ENCODE peak calls at places on chromosomes 11 and 22, in five cellular contexts. D is PC-9, N is mammary epithelial cell, W is H9, C is hepatocyte. O is an unnamed sample.

GRCh38 chr22:46707305-46707704 is 30.7 kb downstream of the CERK start:
- DNase-seq in N (no peak), W (no peak), D (no peak), C (no peak), O (no peak)

GRCh38 chr22:49737101-49737551 is 90.5 kb downstream of the BRD1 start:
- DNase-seq in N (no peak), C (no peak), D (no peak), W (no peak), O (no peak)

GRCh38 chr11:56163804-56164203 is 3.7 kb upstream of the OR8K5 start:
- DNase-seq in W (no peak), C (no peak), N (no peak), D (no peak), O (no peak)

GRCh38 chr11:20762112-20762511 is 92.7 kb downstream of the NELL1 start:
- DNase-seq in C (no peak), D (no peak), W (no peak), N (no peak), O (no peak)

GRCh38 chr11:10898763-10899541 is 41.1 kb upstream of the ZBED5 start:
- DNase-seq in D (no peak), W (no peak), C (no peak), N (no peak), O (no peak)

GRCh38 chr11:6468712-6469495 is 4.8 kb downstream of the TRIM3 start:
- DNase-seq in W (peak), C (peak), N (peak), D (no peak), O (peak)

GRCh38 chr11:119474682-119475596 is 52.0 kb upstream of the THY1 start:
- DNase-seq in W (peak), C (peak), D (peak), N (peak), O (peak)

GRCh38 chr11:122293298-122294023 is 177.4 kb upstream of the BLID start:
- DNase-seq in D (no peak), C (no peak), W (no peak), N (peak), O (no peak)

GRCh38 chr22:40325315-40325714 is 21.0 kb upstream of the ADSL start:
- DNase-seq in W (no peak), D (no peak), N (no peak), C (no peak), O (no peak)

GRCh38 chr11:119567667-119568582 is 145.0 kb upstream of the THY1 start:
- DNase-seq in N (peak), W (no peak), C (peak), D (peak), O (peak)

GRCh38 chr11:101584129-101584515 is 315 bp upstream of the TRPC6 start:
- DNase-seq in N (no peak), C (no peak), W (no peak), D (no peak), O (no peak)
- H2AFZ ChIP-seq in N (no peak), C (no peak), W (no peak), D (no peak), O (no peak)

DNA sequence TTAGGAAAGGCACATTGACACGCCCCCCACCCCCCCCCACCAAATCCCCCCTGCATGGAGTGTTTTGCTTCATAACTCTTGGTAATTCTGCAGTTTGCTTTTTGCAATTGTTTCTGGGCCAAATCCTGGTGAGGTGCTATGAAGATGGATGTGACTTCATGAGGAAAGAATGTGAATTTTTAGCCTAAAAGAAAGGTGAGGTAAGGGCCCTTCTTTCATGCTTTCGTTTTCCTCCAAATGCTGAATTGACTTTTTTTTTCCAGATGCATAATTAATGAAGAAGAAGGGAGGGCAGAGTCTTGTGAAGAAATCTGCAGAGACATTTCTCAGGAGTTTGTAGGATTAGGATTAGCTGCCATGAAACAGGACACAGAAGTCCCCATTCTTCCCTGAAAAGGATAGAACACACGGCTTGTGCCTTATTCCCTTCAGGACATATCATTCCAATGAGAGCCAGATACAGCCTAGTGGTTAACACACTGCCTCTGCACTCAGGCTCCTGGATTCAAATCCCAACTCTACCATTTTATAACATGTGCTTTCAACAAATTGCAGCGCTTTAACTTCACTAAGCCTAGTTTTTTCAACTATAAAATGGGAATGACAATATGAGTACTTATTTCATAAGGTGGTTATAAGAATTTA is 19.6 kb upstream of the TBCEL start:
- DNase-seq in D (no peak), N (no peak), C (no peak), W (no peak), O (no peak)
- H2AFZ ChIP-seq in D (no peak), N (no peak), C (no peak), W (no peak), O (no peak)

GRCh38 chr11:12682288-12682687 is 8.1 kb downstream of the TEAD1 start:
- DNase-seq in N (no peak), D (no peak), W (no peak), C (no peak), O (no peak)
- H2AFZ ChIP-seq in N (no peak), D (no peak), W (no peak), C (no peak), O (no peak)

GRCh38 chr11:57338152-57338551 is at the start of gene P2RX3:
- DNase-seq in D (no peak), W (no peak), N (no peak), C (no peak), O (no peak)
- H2AFZ ChIP-seq in D (peak), W (no peak), N (no peak), C (no peak), O (no peak)

GRCh38 chr11:17385492-17385891 is 3.0 kb downstream of the KCNJ11 start:
- DNase-seq in C (no peak), D (no peak), W (no peak), N (no peak), O (no peak)

GRCh38 chr11:17387811-17388210 is 648 bp downstream of the KCNJ11 start:
- DNase-seq in D (no peak), N (no peak), C (no peak), W (no peak), O (no peak)

GRCh38 chr11:17385926-17386325 is 2.5 kb downstream of the KCNJ11 start:
- DNase-seq in D (no peak), C (no peak), W (no peak), N (no peak), O (no peak)

GRCh38 chr11:17387280-17387679 is 1.2 kb downstream of the KCNJ11 start:
- DNase-seq in C (no peak), D (no peak), W (no peak), N (no peak), O (no peak)

DNA sequence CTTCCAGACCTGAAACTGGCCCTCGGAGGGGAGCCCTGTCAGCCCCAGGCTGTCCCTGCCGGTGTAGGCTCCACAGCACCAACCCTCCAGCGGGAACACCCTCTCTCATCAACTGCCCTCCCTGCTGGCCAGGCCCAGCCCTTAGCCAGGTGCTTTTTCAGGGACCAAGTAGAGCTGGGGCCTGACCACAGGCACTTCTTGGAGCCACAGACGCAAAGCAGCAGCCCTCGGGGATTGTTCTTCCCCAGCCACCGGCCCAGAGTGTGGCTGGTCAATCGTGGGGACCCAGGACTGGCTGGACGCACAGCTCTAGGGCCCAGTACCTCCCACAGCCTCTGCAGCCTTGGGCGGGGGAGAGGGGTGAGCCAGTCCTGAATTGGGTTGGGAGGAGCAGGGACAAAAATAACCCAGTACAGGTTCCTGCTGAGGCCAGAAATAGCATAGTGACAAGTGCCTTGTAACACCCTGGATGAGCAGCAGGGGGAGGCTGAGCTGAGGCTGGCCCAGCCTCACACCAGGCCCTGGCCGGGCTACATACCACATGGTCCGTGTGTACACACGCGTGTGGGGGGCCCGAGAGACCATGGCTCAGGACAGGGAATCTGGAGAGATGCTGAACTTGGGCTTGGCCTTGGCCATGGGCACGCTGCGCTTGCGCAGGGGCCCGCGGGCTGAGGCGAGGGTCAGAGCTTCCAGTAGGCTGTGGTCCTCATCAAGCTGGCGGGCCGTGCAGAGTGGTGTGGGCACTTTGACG is 2.0 kb downstream of the KCNJ11 start:
- DNase-seq in N (no peak), D (peak), C (peak), W (peak), O (peak)
- H2AFZ ChIP-seq in N (no peak), D (no peak), C (no peak), W (no peak), O (no peak)

DNA sequence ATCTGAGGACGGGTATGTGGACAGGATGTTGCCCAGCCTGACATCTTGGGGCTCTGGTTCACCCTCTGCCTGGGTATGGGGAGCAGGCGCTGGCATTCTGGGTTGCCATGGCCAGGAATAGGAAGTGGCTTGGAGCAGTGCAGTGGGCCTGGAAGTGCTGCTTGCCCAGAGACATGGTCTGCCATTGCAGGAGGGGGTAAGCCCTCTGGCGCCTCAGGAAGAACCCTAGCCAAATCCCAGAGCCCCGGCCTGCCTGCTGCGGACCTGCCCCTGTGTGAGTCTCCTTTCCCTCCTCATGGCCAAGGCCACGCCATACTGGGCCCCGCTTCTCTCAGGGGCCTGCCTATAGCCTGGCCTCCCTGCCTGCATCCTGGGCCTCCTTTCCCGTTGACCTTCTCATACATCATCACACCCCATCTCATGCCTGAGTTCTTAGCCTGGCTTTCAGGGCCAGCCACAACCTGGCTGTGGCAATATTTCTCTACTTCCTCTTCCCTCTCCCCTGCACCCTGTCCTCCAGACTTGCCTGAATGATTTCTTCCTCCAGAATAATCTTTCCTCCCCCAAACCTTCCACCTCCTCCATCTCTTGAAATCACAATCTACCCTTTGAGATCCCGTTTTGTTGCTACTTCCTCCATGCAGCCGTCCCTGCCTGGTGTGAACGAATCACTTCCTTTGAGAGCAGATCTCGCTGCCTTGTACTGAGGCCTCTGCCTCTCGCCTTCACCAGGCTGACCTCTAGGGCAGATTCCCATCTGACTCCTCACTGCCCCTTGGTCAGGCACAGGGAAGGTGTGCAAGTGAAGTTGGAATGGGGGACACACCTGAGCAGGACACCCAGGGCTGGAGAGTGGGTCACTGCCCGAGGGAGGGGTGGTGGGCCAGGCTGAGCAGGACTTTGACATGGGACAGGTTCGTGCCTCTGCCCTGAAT is 5.2 kb downstream of the CAPN5 start:
- DNase-seq in D (no peak), W (peak), C (no peak), N (no peak), O (no peak)
- H2AFZ ChIP-seq in D (no peak), W (no peak), C (no peak), N (no peak), O (no peak)

GRCh38 chr22:27298387-27299141 is 503.0 kb downstream of the MN1 start:
- DNase-seq in D (no peak), C (no peak), W (no peak), N (no peak), O (no peak)
- H2AFZ ChIP-seq in D (no peak), C (peak), W (no peak), N (no peak), O (no peak)

GRCh38 chr11:104584823-104585222 is 313.4 kb downstream of the CASP12 start:
- DNase-seq in W (no peak), C (no peak), D (no peak), N (no peak), O (no peak)
- H2AFZ ChIP-seq in W (no peak), C (no peak), D (no peak), N (no peak), O (no peak)

DNA sequence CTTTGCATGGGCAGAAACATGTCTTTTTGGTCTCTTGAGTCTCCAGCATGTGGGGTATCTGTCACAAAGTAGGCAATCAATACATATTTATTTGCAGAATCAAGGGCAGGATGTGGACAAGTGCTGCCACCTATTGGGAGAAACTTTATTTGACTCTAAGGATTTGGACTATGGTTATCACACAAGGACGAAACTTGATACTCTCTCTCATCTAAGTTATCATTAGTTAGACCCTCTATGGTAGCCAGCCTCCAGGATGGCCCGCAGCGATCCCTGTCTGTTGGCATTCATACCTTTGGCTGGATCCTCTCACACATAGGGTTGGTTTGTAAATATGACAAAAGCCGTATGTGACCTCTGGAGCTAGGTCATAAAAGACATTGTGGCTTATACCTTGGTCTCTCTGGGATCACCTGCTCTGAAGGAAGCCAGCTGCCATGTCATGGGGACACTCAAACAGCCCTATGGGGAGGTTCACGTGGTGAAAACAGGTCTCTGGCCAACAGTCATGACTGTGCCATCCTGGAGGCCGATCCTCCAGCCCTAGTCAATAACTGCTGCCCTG is 1.1 kb upstream of the FBXO7 start:
- DNase-seq in N (peak), W (no peak), C (peak), D (peak), O (peak)
- H2AFZ ChIP-seq in N (peak), W (no peak), C (no peak), D (peak), O (peak)

DNA sequence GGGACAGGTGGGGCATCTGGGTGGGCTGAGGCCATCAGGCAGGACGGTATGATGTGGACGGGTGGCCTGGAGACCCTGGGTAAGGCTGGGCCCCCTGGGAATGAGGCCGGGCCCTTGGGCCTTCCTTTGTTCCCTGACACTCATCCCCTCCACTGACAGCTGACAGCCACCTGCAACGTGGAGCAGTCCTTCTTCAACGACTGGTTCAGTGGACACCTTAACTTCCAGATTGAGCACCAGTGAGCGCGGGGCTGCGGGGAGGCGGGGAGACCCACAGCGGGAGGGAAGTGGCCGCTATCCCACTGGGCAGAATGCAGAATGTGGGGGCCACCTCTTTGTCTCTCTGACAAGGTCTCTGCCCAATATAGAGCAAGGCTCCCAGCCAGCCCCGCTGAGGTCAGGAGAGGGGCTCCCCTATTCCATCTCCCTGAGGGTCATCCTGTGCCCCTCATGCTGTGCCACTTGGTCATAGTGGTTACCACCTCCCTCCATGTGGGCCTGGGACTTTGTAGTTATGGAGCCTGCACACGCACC is 27.7 kb downstream of the FADS3 start:
- DNase-seq in W (no peak), C (no peak), N (no peak), D (no peak), O (no peak)
- H2AFZ ChIP-seq in W (no peak), C (no peak), N (no peak), D (no peak), O (no peak)